ENCODE peak calls at places on chromosomes 11 and 22, in four cellular contexts. X, N, Y and D are unnamed samples.

GRCh38 chr11:42870480-42870879 is 441.3 kb upstream of the API5 start:
- DNase-seq in N (no peak), Y (no peak), X (no peak), D (no peak)

GRCh38 chr11:64743591-64744543 is at the start of gene RASGRP2:
- DNase-seq in N (peak), Y (peak), X (peak), D (peak)

GRCh38 chr22:20552913-20553401 is 45.5 kb downstream of the MED15 start:
- DNase-seq in N (no peak), Y (no peak), X (no peak), D (no peak)

GRCh38 chr11:75814369-75814685 is 683 bp upstream of the UVRAG start:
- DNase-seq in Y (no peak), N (no peak), X (no peak), D (no peak)

GRCh38 chr11:67006029-67006884 is 16.7 kb upstream of the SYT12 start:
- DNase-seq in Y (peak), X (no peak), N (no peak), D (peak)

GRCh38 chr11:60864856-60865513 is 2.4 kb upstream of the ZP1 start:
- DNase-seq in X (peak), N (no peak), Y (no peak), D (no peak)

GRCh38 chr11:70437111-70437784 is 38.9 kb downstream of the CTTN start:
- DNase-seq in N (no peak), Y (no peak), X (no peak), D (no peak)

GRCh38 chr11:92397356-92397755 is 172.7 kb downstream of the FAT3 start:
- DNase-seq in Y (peak), N (no peak), X (no peak), D (no peak)

GRCh38 chr11:62552465-62552782 is 5.8 kb upstream of the AHNAK start:
- DNase-seq in N (no peak), X (no peak), Y (no peak), D (peak)

GRCh38 chr11:45895553-45896259 is 10.3 kb downstream of the MAPK8IP1 start:
- DNase-seq in X (no peak), Y (peak), N (no peak), D (no peak)

GRCh38 chr11:66971483-66971882 is 3.6 kb upstream of the C11orf86 start:
- DNase-seq in N (no peak), X (no peak), Y (no peak), D (no peak)

GRCh38 chr11:45092901-45093760 is 53.3 kb upstream of the PRDM11 start:
- DNase-seq in Y (no peak), X (no peak), N (no peak), D (peak)

DNA sequence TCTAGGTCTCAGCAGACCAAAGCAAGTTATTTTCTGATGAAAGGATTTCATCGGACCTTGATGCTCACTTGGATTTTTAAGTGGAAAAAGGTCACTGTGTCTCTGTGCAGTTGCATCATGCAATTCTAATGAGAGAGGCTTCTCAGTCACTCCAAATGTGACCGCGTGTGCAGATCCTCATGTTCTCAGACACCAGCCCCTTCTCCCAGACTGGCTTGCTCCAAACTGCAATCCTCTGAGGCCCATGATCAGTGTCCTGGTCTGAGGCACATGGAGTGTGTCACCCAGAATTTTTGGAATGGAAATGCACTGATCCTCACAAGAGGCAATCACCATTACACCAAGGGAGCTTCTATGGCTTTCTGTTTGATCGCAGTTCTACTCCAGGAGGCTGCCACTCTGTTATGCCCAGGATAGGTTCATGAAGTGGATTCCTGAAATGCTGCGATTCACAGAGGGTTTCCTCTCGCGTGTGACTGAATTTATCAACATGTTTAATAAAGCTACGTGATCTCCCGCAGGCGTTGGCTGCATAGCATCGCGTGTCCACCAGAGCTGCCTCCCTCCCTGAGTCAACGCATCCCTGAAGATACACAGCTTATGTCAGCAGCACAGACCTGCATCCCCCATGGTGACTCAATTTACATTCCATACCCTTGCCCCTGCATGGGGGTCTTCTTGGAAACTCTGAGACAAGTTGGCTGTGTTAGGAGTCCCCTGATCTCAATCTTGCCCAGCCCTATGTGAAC is 544.6 kb upstream of the B3GAT1 start:
- DNase-seq in X (no peak), Y (no peak), N (no peak), D (no peak)
- TF ChIP-seq CTCF in X (no peak), Y (no peak), N (no peak), D (no peak)

GRCh38 chr11:132284611-132285010 is 914.2 kb downstream of the NTM start:
- DNase-seq in X (no peak), N (no peak), Y (no peak), D (no peak)

GRCh38 chr11:132284048-132284447 is 913.6 kb downstream of the NTM start:
- DNase-seq in X (no peak), N (no peak), Y (no peak), D (no peak)

DNA sequence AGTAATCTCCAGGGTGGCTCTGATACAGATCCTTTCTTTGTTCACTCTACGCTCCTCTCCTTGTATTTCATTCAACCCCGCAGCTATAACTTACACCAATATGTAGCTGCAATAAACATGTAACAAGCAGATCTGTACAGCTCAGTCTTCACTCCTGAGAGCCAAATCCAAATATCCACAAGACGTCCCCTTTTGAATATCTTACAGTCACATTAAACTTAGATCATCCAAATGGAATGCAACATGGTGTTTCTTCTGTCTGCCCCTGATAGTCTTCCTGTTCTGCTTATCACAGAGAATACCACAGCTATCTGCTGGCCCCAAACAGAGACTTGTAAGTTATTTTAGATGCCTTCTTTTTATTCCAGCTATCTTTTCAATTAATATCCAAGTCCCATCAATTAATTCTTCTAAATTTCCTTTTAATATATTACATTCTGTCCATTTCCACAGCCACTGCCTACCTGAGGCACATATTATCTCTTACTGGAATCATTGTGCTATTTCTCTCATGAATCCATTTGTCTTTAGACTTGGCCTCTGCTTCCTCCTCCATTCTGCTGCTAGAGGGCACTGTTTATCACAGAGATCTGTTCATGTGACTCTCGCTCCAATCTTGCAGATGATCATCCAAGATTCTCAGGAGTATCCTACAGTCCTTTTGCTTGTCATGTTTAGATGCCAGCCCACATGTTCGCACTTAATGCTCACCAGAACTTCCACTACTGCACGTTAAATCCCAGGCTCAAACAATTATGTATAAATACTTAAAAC is 908.6 kb downstream of the NTM start:
- DNase-seq in Y (no peak), N (no peak), X (no peak), D (peak)
- TF ChIP-seq CTCF in Y (no peak), N (no peak), X (no peak), D (peak)

GRCh38 chr11:102664001-102664752 is 39.0 kb upstream of the MMP20 start:
- DNase-seq in N (no peak), Y (no peak), X (no peak), D (peak)
- TF ChIP-seq CTCF in N (no peak), Y (no peak), X (no peak), D (peak)

DNA sequence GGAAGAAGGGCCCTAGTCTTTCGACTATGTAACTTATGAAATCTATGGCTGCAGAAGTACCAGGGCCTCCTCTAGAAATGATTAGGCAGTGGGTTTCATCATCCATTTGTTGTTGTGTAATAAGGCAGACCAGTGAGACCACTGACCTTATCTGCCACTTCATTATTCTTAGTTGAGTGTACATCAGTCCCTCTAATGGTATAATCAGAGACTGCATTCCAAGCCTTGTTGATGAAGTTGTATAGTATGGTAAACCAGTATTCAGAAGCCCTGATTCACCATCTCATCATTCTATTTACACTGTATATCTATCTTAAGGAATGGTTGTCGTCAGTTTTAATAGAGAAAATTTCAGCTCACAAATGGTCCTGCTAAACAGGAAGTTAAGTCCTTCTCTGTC is 32.2 kb upstream of the GRIA4 start:
- DNase-seq in X (no peak), N (no peak), Y (no peak), D (no peak)
- TF ChIP-seq CTCF in X (no peak), N (no peak), Y (no peak), D (peak)

GRCh38 chr11:86938900-86939880 is 16.0 kb downstream of the FZD4 start:
- DNase-seq in Y (no peak), N (no peak), X (no peak), D (no peak)
- TF ChIP-seq CTCF in Y (peak), N (peak), X (peak), D (peak)

DNA sequence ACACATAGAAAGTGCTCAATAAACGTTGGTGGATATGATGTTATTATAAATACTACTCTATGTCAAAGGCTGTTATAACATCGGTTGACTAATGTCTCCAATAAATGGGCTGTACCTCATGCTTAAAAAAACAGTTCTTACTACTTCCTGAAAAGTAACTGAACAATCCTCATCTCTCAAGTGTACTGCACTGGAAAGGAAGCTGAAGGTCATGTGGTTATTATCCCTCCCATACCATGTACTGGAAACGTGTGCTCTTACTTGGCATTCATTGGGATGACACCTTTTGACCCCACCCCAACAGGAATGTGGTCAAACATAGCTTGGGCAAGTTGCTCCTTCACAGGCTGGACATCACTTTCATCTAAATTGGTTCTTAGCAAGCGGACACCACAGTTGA is 10.6 kb downstream of the RTCB start:
- DNase-seq in N (no peak), Y (no peak), X (no peak), D (no peak)
- TF ChIP-seq CTCF in N (no peak), Y (no peak), X (no peak), D (no peak)

DNA sequence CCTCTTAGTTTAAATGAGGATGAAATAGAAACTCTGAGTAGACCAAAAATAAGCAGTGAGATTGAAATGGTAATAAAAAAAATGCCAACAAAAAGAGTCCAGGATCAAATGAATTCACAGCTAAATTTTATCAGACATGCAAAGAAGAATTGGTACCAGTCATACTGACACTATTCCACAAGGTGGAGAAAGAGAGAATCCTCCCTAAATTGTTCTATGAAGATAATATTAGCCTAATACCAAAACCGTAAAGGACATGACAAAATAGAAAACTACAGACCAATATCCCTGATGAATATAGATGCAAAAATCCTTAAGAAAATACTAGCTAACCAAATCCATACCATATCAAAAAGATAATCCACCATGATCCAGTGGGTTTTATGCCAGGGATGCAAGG is 169.8 kb upstream of the CHORDC1 start:
- DNase-seq in X (no peak), Y (no peak), N (no peak), D (no peak)
- TF ChIP-seq CTCF in X (no peak), Y (peak), N (no peak), D (peak)

GRCh38 chr22:39070186-39070585 is 6.9 kb upstream of the APOBEC3G start:
- DNase-seq in Y (no peak), N (no peak), X (no peak), D (no peak)

GRCh38 chr22:39073941-39074340 is 3.1 kb upstream of the APOBEC3G start:
- DNase-seq in Y (no peak), X (no peak), N (no peak), D (no peak)

GRCh38 chr22:39068033-39068785 is 8.9 kb upstream of the APOBEC3G start:
- DNase-seq in N (no peak), Y (no peak), X (no peak), D (no peak)
- TF ChIP-seq CTCF in N (no peak), Y (no peak), X (no peak), D (peak)

DNA sequence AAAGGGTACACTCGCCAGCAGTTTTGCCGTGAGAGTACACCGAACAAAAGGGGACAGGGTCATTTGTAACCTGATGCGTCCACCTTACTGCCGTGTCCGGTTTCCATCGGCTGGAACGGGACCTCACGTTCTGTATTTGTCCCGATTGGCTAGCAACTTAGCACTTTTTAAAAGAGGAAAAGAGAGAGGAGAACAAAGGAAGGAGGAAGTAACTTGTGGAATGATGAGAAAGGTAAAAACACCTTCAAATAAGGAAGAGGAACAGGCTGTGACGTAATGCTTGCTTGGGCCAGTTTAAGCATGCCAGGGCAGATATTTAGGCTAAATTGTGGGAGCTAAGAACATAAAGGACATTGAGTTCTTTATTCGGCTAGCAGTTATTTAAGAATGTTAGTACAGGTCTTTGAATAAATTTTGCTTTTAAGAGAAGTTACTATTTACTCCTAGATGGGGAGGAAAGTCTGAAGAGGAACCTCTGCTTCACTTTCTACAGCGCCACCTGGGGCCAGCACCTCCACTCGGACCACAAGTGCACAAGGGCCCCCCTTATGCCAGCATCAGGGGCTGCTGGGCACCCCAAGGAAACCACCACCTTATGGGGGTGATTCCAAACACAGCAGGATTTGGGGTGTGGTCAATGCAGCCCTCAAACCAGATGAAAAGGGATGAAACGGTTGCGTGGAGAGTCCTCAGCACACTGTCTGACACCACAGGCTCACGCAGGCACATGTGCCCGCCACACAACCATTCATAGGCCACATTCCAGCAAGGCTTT is 5.8 kb downstream of the ARSA start:
- DNase-seq in Y (no peak), N (no peak), X (peak), D (peak)
- TF ChIP-seq CTCF in Y (no peak), N (no peak), X (peak), D (peak)

GRCh38 chr11:85740464-85741400 is 54.7 kb upstream of the CCDC89 start:
- DNase-seq in Y (no peak), X (no peak), N (no peak), D (no peak)

GRCh38 chr11:85745626-85746025 is 59.6 kb upstream of the CCDC89 start:
- DNase-seq in Y (no peak), X (no peak), N (no peak), D (no peak)

GRCh38 chr11:85742873-85743275 is 56.9 kb upstream of the CCDC89 start:
- DNase-seq in N (no peak), X (no peak), Y (no peak), D (no peak)

GRCh38 chr11:85746640-85747039 is 60.6 kb upstream of the CCDC89 start:
- DNase-seq in X (no peak), Y (no peak), N (no peak), D (no peak)

DNA sequence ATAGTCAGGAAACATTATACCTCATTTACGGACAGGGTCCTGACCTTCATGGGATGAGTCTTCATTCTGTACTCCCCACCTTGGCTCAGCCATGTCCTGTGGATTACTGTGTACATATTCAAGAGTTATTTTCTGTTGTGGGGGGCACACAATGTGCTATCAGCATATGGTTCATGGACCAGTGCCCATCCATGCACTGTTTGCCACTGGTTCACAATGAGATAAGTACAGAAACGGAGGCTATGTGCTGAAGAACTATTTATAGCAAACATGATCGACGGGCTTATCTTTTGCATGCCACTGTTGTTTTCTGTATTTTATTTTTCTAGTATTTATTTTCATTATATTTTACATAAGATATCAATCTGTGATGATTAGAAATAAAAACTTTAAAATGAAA is 56.4 kb upstream of the CCDC89 start:
- DNase-seq in Y (no peak), X (no peak), N (no peak), D (no peak)
- TF ChIP-seq CTCF in Y (no peak), X (no peak), N (no peak), D (no peak)